ENCODE peak calls at places on chromosomes 16 and 17, in five cellular contexts. W is adrenal gland, B is cardiac muscle cell, L is lung, D is H9. R is an unnamed sample.

GRCh38 chr17:79612468-79613194 is 1.8 kb upstream of the RBFOX3 start:
- DNase-seq in L (no peak), D (peak; percentile 96), B (peak; percentile 77), W (peak; percentile 48), R (peak; percentile 71)

GRCh38 chr17:59830007-59830630 is 62.6 kb downstream of the TUBD1 start:
- DNase-seq in D (no peak), B (no peak), L (no peak), W (no peak), R (no peak)

GRCh38 chr17:83155128-83156081 is 76.0 kb downstream of the METRNL start:
- DNase-seq in W (peak; percentile 25), L (peak; percentile 29), D (peak; percentile 31), B (no peak), R (no peak)

GRCh38 chr16:62014534-62014933 is 21.7 kb downstream of the CDH8 start:
- DNase-seq in W (no peak), D (no peak), L (no peak), B (peak; percentile 8), R (no peak)

GRCh38 chr16:13956635-13957196 is 36.8 kb downstream of the ERCC4 start:
- DNase-seq in B (no peak), W (peak; percentile 12), D (no peak), L (no peak), R (no peak)

GRCh38 chr17:81097943-81098308 is 63.0 kb downstream of the BAIAP2 start:
- DNase-seq in D (no peak), L (no peak), B (no peak), W (peak; percentile 53), R (no peak)

GRCh38 chr16:50692999-50693781 is at the start of gene NOD2:
- DNase-seq in L (no peak), W (peak; percentile 43), D (peak; percentile 53), B (peak; percentile 32), R (no peak)

GRCh38 chr17:20189322-20189721 is 180.2 kb downstream of the SPECC1 start:
- DNase-seq in D (peak; percentile 73), L (no peak), W (peak; percentile 50), B (peak; percentile 14), R (peak; percentile 25)

GRCh38 chr17:75313941-75314550 is 24.8 kb upstream of the SLC25A19 start:
- DNase-seq in D (no peak), L (no peak), W (peak; percentile 90), B (no peak), R (no peak)

GRCh38 chr17:75896360-75897075 is at the start of gene TRIM65:
- DNase-seq in B (peak; percentile 85), L (peak; percentile 79), W (peak; percentile 92), D (peak; percentile 88), R (peak; percentile 70)

GRCh38 chr16:81697321-81697885 is 81.7 kb upstream of the PLCG2 start:
- DNase-seq in B (peak; percentile 65), W (peak; percentile 64), L (no peak), D (peak; percentile 77), R (no peak)

GRCh38 chr16:19900590-19900989 is 15.9 kb upstream of the GPRC5B start:
- DNase-seq in D (no peak), B (no peak), L (no peak), W (no peak), R (no peak)
- TF ChIP-seq CTCF in D (peak; percentile 43), B (no peak), L (no peak), W (no peak), R (peak; percentile 20)

DNA sequence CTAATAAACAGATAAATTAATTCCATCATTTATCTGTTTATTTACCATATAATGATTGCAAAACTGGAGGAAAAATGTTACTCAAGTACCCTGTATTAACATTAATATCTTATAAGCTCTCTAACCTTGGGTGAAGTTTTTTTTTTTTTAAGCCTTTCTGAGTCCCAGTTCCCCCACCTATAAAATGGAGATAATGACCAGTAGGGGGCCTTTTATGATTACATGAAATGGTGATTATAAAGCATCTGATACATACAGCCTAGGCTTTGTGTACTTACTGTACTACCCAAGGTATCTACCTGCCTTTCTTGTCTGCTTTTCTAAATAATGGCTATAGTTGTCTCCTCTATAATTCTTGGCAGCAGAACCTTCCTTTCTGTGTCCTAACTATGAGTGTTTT is 22.6 kb downstream of the LRRC36 start:
- DNase-seq in D (no peak), W (no peak), B (no peak), L (no peak), R (no peak)
- TF ChIP-seq CTCF in D (peak; percentile 46), W (peak; percentile 29), B (peak; percentile 40), L (no peak), R (peak; percentile 59)

DNA sequence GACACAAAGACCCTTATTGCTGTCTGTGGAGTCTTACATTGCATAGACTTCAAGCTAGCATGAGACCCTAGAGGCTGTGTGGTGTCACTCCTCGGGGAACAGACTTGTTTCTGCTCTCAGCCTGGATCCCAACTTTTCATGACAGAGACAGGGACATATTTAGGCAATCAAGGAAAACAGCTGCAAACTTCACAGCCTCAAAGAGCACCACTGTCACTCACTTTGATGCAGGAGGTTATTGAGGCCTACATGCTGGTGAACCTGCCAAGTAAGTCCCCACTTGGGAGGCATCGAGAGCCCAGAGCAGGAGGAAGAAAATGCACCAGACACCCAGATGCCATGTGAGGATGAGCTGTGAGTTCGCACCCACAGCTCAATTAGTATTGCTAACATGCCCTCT is 10.3 kb downstream of the CBLN1 start:
- DNase-seq in D (no peak), W (no peak), L (no peak), B (no peak), R (no peak)
- TF ChIP-seq CTCF in D (no peak), W (no peak), L (no peak), B (no peak), R (no peak)

GRCh38 chr16:75251280-75252048 is at the start of gene BCAR1:
- DNase-seq in L (peak; percentile 85), W (peak; percentile 90), B (peak; percentile 96), D (peak; percentile 96), R (peak; percentile 79)
- TF ChIP-seq CTCF in L (no peak), W (no peak), B (no peak), D (no peak), R (peak; percentile 19)

GRCh38 chr16:11232302-11232851 is 23.6 kb downstream of the SOCS1 start:
- DNase-seq in L (no peak), W (no peak), B (no peak), D (no peak), R (no peak)

GRCh38 chr16:11225677-11226549 is 30.1 kb downstream of the SOCS1 start:
- DNase-seq in L (no peak), W (no peak), D (no peak), B (no peak), R (no peak)

GRCh38 chr16:11229906-11230305 is 26.1 kb downstream of the SOCS1 start:
- DNase-seq in D (no peak), L (peak; percentile 51), W (no peak), B (no peak), R (no peak)

GRCh38 chr16:11231367-11231970 is 24.5 kb downstream of the SOCS1 start:
- DNase-seq in L (no peak), D (no peak), B (no peak), W (peak; percentile 58), R (no peak)

DNA sequence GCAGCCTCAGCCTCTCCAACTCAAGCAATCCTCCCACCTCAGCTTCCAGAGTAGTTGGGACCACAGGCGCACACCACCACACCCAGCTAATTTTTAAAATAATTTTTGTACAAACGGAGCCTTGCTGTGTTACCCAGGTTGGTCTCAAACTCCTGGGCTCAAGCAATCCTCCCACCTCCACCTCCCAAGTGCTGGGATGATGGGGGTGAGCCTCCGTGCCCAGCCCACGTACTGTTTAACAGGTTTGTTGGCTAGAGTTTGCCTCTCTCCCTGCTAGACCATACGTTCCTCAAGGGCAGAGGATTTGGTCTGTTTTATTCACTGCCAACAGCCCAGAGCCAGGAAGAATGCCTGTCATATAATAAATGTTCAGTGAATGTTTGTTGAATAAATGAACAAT is 26.6 kb downstream of the SOCS1 start:
- DNase-seq in D (no peak), B (no peak), W (no peak), L (no peak), R (no peak)
- TF ChIP-seq CTCF in D (no peak), B (no peak), W (no peak), L (no peak), R (no peak)

GRCh38 chr16:5030251-5030870 is 3.4 kb downstream of the NAGPA start:
- DNase-seq in D (no peak), W (no peak), L (no peak), B (no peak), R (no peak)
- TF ChIP-seq CTCF in D (no peak), W (no peak), L (no peak), B (no peak), R (no peak)